ENCODE peak calls at places on chromosomes 4 and X, in five cellular contexts. One of them, this sample, is unnamed.
A peak's percentile ranks its signal among the peaks of the same experiment; 100 is the strongest.

GRCh38 chr4:40419231-40419912 is 84.2 kb downstream of the CHRNA9 start:
- DNase-seq in fibroblast of lung: no peak
- DNase-seq in PC-3: no peak
- DNase-seq in IMR-90: no peak
- DNase-seq in H9: no peak
- DNase-seq in this sample: no peak

GRCh38 chrX:137427061-137427778 is 138.7 kb upstream of the ZIC3 start:
- DNase-seq in IMR-90: no peak
- DNase-seq in H9: peak; percentile 39
- DNase-seq in fibroblast of lung: no peak
- DNase-seq in PC-3: no peak
- DNase-seq in this sample: no peak

GRCh38 chr4:169059294-169060201 is 49.5 kb upstream of the CBR4 start:
- DNase-seq in H9: no peak
- DNase-seq in IMR-90: no peak
- DNase-seq in fibroblast of lung: no peak
- DNase-seq in PC-3: no peak
- DNase-seq in this sample: no peak

GRCh38 chr4:185576918-185577591 is 41.7 kb upstream of the PDLIM3 start:
- DNase-seq in fibroblast of lung: peak; percentile 84
- DNase-seq in PC-3: no peak
- DNase-seq in IMR-90: peak; percentile 26
- DNase-seq in H9: no peak
- DNase-seq in this sample: no peak

GRCh38 chr4:171601091-171601490 is 212.1 kb upstream of the GALNTL6 start:
- DNase-seq in H9: no peak
- DNase-seq in IMR-90: no peak
- DNase-seq in PC-3: no peak
- DNase-seq in fibroblast of lung: no peak
- DNase-seq in this sample: no peak

GRCh38 chr4:155304375-155304774 is 72.4 kb downstream of the MAP9 start:
- DNase-seq in H9: no peak
- DNase-seq in PC-3: no peak
- DNase-seq in IMR-90: no peak
- DNase-seq in fibroblast of lung: no peak
- DNase-seq in this sample: no peak

GRCh38 chr4:178414881-178415446 is 972.7 kb upstream of the AGA start:
- DNase-seq in fibroblast of lung: no peak
- DNase-seq in PC-3: no peak
- DNase-seq in IMR-90: no peak
- DNase-seq in H9: no peak
- DNase-seq in this sample: no peak

GRCh38 chr4:20418865-20419451 is 167.3 kb downstream of the SLIT2 start:
- DNase-seq in fibroblast of lung: peak; percentile 68
- DNase-seq in H9: no peak
- DNase-seq in PC-3: peak; percentile 57
- DNase-seq in IMR-90: peak; percentile 79
- DNase-seq in this sample: peak; percentile 7

GRCh38 chrX:128106630-128107029 is 54.4 kb upstream of the ACTRT1 start:
- DNase-seq in H9: peak; percentile 28
- DNase-seq in IMR-90: no peak
- DNase-seq in PC-3: peak; percentile 42
- DNase-seq in fibroblast of lung: no peak
- DNase-seq in this sample: no peak

GRCh38 chr4:86935833-86936721 is 1.3 kb downstream of the AFF1 start:
- DNase-seq in IMR-90: peak; percentile 57
- DNase-seq in PC-3: peak; percentile 77
- DNase-seq in fibroblast of lung: peak; percentile 78
- DNase-seq in H9: peak; percentile 88
- DNase-seq in this sample: peak; percentile 71

GRCh38 chrX:111608724-111609123 is 72.2 kb upstream of the ALG13 start:
- DNase-seq in H9: no peak
- DNase-seq in PC-3: no peak
- DNase-seq in IMR-90: no peak
- DNase-seq in fibroblast of lung: no peak
- DNase-seq in this sample: no peak

GRCh38 chrX:148562846-148563245 is 62.4 kb downstream of the AFF2 start:
- DNase-seq in IMR-90: no peak
- DNase-seq in H9: no peak
- DNase-seq in fibroblast of lung: no peak
- DNase-seq in PC-3: no peak
- DNase-seq in this sample: no peak

GRCh38 chr4:13866881-13867280 is 239.4 kb upstream of the BOD1L1 start:
- DNase-seq in IMR-90: peak; percentile 32
- DNase-seq in fibroblast of lung: peak; percentile 61
- DNase-seq in H9: no peak
- DNase-seq in PC-3: peak; percentile 24
- DNase-seq in this sample: no peak

GRCh38 chr4:10664408-10664807 is 20.2 kb downstream of the CLNK start:
- DNase-seq in H9: no peak
- DNase-seq in fibroblast of lung: peak; percentile 96
- DNase-seq in PC-3: peak; percentile 46
- DNase-seq in IMR-90: peak; percentile 87
- DNase-seq in this sample: no peak

DNA sequence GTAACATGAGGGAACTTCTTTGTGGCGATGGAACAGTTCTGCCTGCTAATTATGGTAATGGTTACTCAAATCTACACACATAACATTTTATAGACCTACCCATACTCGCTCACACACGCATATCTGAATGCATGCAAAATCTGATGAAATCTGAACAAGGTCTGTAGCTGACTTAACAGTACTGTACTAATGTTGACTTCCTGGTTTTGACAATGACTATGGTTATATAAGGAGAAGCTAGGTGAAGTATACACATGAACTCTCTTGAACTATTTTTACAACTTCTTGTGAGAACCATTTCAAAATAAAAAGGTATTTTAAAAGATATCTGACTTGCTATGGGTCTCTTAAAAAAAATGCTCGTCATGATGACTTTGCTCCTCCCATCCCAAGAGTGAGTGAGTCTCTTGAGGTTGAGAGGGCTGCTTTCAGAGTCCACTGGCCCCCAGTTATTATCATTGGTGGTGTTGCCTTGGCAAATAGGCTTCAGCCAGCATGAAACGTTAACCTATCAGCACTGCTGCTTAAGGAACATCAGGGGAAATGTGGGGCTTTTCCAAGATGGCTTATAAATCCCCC is 99.8 kb downstream of the MTMR1 start:
- DNase-seq in IMR-90: no peak
- DNase-seq in fibroblast of lung: no peak
- DNase-seq in H9: no peak
- DNase-seq in PC-3: no peak
- DNase-seq in this sample: no peak
- H4K20me1 ChIP-seq in IMR-90: no peaks in the 10 kb centered on the region
- H4K20me1 ChIP-seq in fibroblast of lung: no peaks in the 10 kb centered on the region
- H4K20me1 ChIP-seq in H9: no peaks in the 10 kb centered on the region
- H4K20me1 ChIP-seq in PC-3: no peaks in the 10 kb centered on the region
- H4K20me1 ChIP-seq in this sample: no peaks in the 10 kb centered on the region

GRCh38 chr4:26076000-26076587 is 162.1 kb downstream of the SMIM20 start:
- DNase-seq in fibroblast of lung: peak; percentile 57
- DNase-seq in H9: no peak
- DNase-seq in PC-3: peak; percentile 68
- DNase-seq in IMR-90: peak; percentile 81
- DNase-seq in this sample: no peak
- H3K27ac ChIP-seq in fibroblast of lung: no peak overlapping the region
- H3K27ac ChIP-seq in H9: no peak overlapping the region
- H3K27ac ChIP-seq in PC-3: peak overlapping the region; percentile 86
- H3K27ac ChIP-seq in IMR-90: no peak overlapping the region
- H3K27ac ChIP-seq in this sample: no peak overlapping the region

GRCh38 chr4:173217727-173218126 is 49.1 kb downstream of the GALNT7 start:
- DNase-seq in H9: no peak
- DNase-seq in fibroblast of lung: peak; percentile 75
- DNase-seq in PC-3: peak; percentile 76
- DNase-seq in IMR-90: peak; percentile 83
- DNase-seq in this sample: no peak
- H4K20me1 ChIP-seq in H9: no peaks in the 10 kb centered on the region
- H4K20me1 ChIP-seq in fibroblast of lung: no peaks in the 10 kb centered on the region
- H4K20me1 ChIP-seq in PC-3: no peaks in the 10 kb centered on the region
- H4K20me1 ChIP-seq in IMR-90: no peaks in the 10 kb centered on the region
- H4K20me1 ChIP-seq in this sample: peaks cover 42% of the 10 kb centered on the region

DNA sequence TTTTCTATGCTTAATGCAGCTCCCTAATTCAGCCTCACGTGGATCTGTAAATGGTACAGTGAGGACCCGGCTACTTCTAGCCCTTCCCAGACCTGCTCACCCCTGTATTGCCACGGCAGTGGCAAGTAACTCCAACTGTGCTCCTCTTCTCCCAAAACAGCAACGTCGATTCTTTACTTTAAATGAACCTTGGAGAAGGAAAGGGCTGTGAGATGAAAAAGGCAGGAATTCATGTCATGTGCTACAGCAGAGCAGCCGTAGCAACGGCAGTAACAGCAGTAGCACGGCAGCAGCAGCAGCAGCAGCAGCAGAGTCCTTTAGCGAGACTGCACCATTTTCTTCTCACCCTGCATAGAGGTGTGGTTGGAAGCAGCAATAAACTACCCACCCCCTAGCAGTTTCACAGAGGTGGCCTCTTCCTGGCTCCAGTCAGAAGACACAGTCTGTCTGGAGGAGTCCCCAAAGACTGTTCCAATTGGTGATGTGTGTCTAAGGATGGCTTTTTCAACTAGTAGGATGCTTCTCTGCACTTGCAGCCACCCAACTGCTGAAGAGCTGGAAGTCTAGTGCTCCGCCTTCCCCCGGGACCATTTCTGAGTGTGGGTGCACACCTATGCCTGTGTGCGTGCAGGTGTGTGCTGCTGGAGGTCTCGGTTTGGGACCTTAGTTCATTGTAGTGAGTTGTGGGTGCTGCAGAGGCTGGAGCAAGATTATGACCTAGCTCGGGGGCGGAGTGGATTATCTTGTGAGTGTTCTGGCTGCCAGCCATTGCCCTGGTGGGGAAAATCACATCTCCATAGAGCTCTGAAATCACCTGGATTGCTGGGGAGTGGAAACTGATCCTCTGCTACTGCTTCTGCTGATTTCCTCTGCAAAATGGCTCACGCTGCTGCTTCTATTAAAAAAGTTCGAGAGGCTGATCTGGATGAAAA is 67.2 kb downstream of the ANK2 start:
- DNase-seq in H9: peak; percentile 36
- DNase-seq in IMR-90: no peak
- DNase-seq in fibroblast of lung: peak; percentile 21
- DNase-seq in PC-3: no peak
- DNase-seq in this sample: no peak
- H3K27ac ChIP-seq in H9: no peak overlapping the region
- H3K27ac ChIP-seq in IMR-90: no peak overlapping the region
- H3K27ac ChIP-seq in fibroblast of lung: no peak overlapping the region
- H3K27ac ChIP-seq in PC-3: no peak overlapping the region
- H3K27ac ChIP-seq in this sample: no peak overlapping the region

DNA sequence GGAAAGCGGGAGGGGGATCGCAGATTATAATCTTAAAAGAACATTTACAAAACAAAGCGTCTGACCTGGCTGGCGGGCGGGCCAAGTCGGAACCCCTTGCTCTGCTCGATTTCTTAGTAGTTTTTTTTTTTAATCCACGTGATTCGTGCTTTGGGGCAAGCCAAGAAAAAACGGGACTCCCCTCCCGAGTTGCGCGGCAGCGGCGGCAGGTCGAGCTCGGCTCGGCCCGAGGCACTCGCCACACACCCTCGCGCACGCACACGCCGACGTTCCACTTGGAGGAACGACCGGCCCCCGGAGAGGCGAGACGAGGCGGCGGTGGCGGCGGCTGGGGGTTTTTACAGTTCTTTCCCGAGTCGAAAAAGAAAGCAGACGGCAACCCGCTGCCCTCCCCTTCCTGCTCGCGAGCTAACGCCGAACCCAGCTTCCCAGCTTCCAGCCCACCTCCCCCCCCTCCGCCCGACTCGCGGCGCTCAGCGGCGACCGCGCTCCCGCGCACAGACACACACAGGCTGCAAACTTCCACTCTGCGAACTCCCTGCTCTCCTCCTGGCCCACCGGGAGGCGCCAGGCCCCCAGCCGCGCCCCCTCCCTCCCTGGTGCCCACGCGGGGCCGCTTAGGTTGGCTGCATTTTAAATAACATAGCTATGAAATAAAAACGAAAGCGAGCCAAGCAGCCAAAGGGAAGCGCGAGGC is 1.2 kb downstream of the BCOR start:
- DNase-seq in H9: peak; percentile 61
- DNase-seq in PC-3: peak; percentile 35
- DNase-seq in fibroblast of lung: no peak
- DNase-seq in IMR-90: peak; percentile 45
- DNase-seq in this sample: peak; percentile 76
- H4K20me1 ChIP-seq in H9: no peaks in the 10 kb centered on the region
- H4K20me1 ChIP-seq in PC-3: peaks cover 11% of the 10 kb centered on the region
- H4K20me1 ChIP-seq in fibroblast of lung: no peaks in the 10 kb centered on the region
- H4K20me1 ChIP-seq in IMR-90: peaks cover 27% of the 10 kb centered on the region
- H4K20me1 ChIP-seq in this sample: peaks cover 45% of the 10 kb centered on the region

DNA sequence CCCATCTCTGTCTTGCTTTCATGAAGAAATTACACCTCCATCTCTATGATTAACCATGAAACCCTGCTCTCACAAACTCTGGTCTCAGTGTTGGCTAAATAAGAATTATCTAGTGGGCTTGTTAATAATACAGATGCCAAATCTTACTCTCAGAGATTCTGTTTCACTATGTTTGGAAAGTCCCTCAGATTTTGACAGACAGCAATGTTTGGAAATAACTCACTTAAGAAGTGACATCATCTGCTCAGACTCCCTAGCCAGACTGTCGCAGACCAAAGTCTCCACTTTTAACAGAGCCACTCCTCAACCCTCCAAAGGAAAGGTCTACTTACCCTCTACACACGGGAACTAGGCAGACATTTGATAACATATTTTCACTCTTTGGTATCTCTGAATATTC is 328.5 kb upstream of the FGF16 start:
- DNase-seq in H9: no peak
- DNase-seq in fibroblast of lung: no peak
- DNase-seq in PC-3: no peak
- DNase-seq in IMR-90: no peak
- DNase-seq in this sample: no peak
- H3K27ac ChIP-seq in H9: no peak overlapping the region
- H3K27ac ChIP-seq in fibroblast of lung: no peak overlapping the region
- H3K27ac ChIP-seq in PC-3: no peak overlapping the region
- H3K27ac ChIP-seq in IMR-90: no peak overlapping the region
- H3K27ac ChIP-seq in this sample: no peak overlapping the region

DNA sequence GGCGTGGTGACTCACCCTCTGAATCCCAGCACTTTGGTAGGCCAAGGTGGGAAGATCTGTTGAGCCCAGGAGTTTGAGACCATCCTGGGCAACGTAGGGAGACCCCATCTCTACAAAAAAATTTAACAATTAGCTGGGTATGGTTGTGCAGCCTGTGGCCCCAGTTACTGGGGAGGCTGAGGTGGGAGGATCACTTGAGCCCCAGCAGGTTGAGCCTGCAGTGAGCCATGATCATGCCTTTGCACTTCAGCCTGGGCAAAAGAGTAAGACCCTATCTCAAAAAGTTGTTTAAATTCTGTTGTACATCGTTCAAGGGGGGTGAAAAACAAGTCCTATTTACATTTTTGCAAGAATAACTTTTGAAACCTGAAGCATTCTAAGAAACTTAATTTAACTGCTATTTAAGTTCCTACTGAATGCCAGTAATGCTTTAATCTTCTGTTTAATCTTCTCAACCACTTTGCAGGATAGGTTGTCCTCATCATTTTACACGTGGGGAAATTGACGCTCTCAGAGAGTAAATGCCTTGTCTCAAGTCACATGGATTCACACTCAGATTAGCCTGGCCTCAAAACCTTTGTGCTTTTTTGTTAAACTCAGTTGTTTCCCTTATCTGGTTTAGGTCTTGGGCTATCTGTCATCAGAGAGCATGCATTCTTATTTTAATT is 7.0 kb downstream of the STAG2 start:
- DNase-seq in IMR-90: no peak
- DNase-seq in PC-3: no peak
- DNase-seq in H9: no peak
- DNase-seq in fibroblast of lung: no peak
- DNase-seq in this sample: no peak
- H4K20me1 ChIP-seq in IMR-90: peaks cover 25% of the 10 kb centered on the region
- H4K20me1 ChIP-seq in PC-3: peaks cover 34% of the 10 kb centered on the region
- H4K20me1 ChIP-seq in H9: no peaks in the 10 kb centered on the region
- H4K20me1 ChIP-seq in fibroblast of lung: no peaks in the 10 kb centered on the region
- H4K20me1 ChIP-seq in this sample: peaks cover 72% of the 10 kb centered on the region